ENCODE peak calls at places on chromosomes 12 and 14, in five cellular contexts. One of them, this sample, is unnamed.

GRCh38 chr14:105312973-105313372 is 1.6 kb upstream of the PACS2 start:
- DNase-seq in CD8-positive, alpha-beta T cell: no peak
- DNase-seq in astrocyte: no peak
- DNase-seq in ovary: no peak
- DNase-seq in neural progenitor cell: no peak
- DNase-seq in this sample: no peak

GRCh38 chr12:131851741-131852550 is 23.8 kb downstream of the MMP17 start:
- DNase-seq in ovary: no peak
- DNase-seq in CD8-positive, alpha-beta T cell: no peak
- DNase-seq in neural progenitor cell: no peak
- DNase-seq in astrocyte: no peak
- DNase-seq in this sample: no peak

GRCh38 chr14:76346391-76347160 is 29.4 kb upstream of the ESRRB start:
- DNase-seq in ovary: no peak
- DNase-seq in neural progenitor cell: no peak
- DNase-seq in CD8-positive, alpha-beta T cell: no peak
- DNase-seq in astrocyte: no peak
- DNase-seq in this sample: no peak

GRCh38 chr12:132554857-132555630 is 55.3 kb downstream of the LRCOL1 start:
- DNase-seq in neural progenitor cell: peak; percentile 44
- DNase-seq in ovary: no peak
- DNase-seq in CD8-positive, alpha-beta T cell: no peak
- DNase-seq in astrocyte: no peak
- DNase-seq in this sample: peak; percentile 29

GRCh38 chr14:95508377-95508776 is 8.1 kb downstream of the SYNE3 start:
- DNase-seq in neural progenitor cell: no peak
- DNase-seq in astrocyte: no peak
- DNase-seq in ovary: no peak
- DNase-seq in CD8-positive, alpha-beta T cell: no peak
- DNase-seq in this sample: no peak

GRCh38 chr12:124109760-124110159 is 136.7 kb downstream of the ZNF664 start:
- DNase-seq in neural progenitor cell: peak; percentile 43
- DNase-seq in astrocyte: no peak
- DNase-seq in ovary: no peak
- DNase-seq in CD8-positive, alpha-beta T cell: no peak
- DNase-seq in this sample: no peak

GRCh38 chr12:132263061-132263360 is 66.4 kb downstream of the GALNT9 start:
- DNase-seq in ovary: no peak
- DNase-seq in astrocyte: no peak
- DNase-seq in CD8-positive, alpha-beta T cell: no peak
- DNase-seq in neural progenitor cell: no peak
- DNase-seq in this sample: no peak

GRCh38 chr12:62346817-62347216 is 86.6 kb downstream of the USP15 start:
- DNase-seq in CD8-positive, alpha-beta T cell: no peak
- DNase-seq in ovary: no peak
- DNase-seq in neural progenitor cell: no peak
- DNase-seq in astrocyte: no peak
- DNase-seq in this sample: no peak

GRCh38 chr14:69766984-69767368 is at the start of gene SRSF5:
- DNase-seq in ovary: peak; percentile 96
- DNase-seq in CD8-positive, alpha-beta T cell: peak; percentile 86
- DNase-seq in neural progenitor cell: peak; percentile 96
- DNase-seq in astrocyte: peak; percentile 94
- DNase-seq in this sample: peak; percentile 94

GRCh38 chr14:68633131-68633991 is 159.5 kb downstream of the ZFP36L1 start:
- DNase-seq in astrocyte: no peak
- DNase-seq in neural progenitor cell: no peak
- DNase-seq in CD8-positive, alpha-beta T cell: no peak
- DNase-seq in ovary: no peak
- DNase-seq in this sample: no peak

GRCh38 chr14:91971188-91971778 is 23.8 kb upstream of the FBLN5 start:
- DNase-seq in astrocyte: no peak
- DNase-seq in ovary: no peak
- DNase-seq in neural progenitor cell: no peak
- DNase-seq in CD8-positive, alpha-beta T cell: no peak
- DNase-seq in this sample: no peak

GRCh38 chr12:119363490-119363889 is 29.0 kb downstream of the CCDC60 start:
- DNase-seq in astrocyte: no peak
- DNase-seq in neural progenitor cell: peak; percentile 24
- DNase-seq in CD8-positive, alpha-beta T cell: no peak
- DNase-seq in ovary: no peak
- DNase-seq in this sample: no peak

GRCh38 chr12:1922075-1922709 is 3.7 kb upstream of the CACNA2D4 start:
- DNase-seq in neural progenitor cell: no peak
- DNase-seq in CD8-positive, alpha-beta T cell: no peak
- DNase-seq in ovary: no peak
- DNase-seq in astrocyte: no peak
- DNase-seq in this sample: no peak

GRCh38 chr12:30437044-30437443 is 258.6 kb downstream of the IPO8 start:
- DNase-seq in CD8-positive, alpha-beta T cell: no peak
- DNase-seq in ovary: no peak
- DNase-seq in neural progenitor cell: no peak
- DNase-seq in astrocyte: no peak
- DNase-seq in this sample: no peak

GRCh38 chr14:63282997-63283396 is 35.7 kb downstream of the GPHB5 start:
- DNase-seq in astrocyte: no peak
- DNase-seq in neural progenitor cell: no peak
- DNase-seq in CD8-positive, alpha-beta T cell: no peak
- DNase-seq in ovary: no peak
- DNase-seq in this sample: no peak

GRCh38 chr12:53828598-53828997 is 76.8 kb upstream of the CISTR start:
- DNase-seq in CD8-positive, alpha-beta T cell: no peak
- DNase-seq in astrocyte: no peak
- DNase-seq in neural progenitor cell: no peak
- DNase-seq in ovary: no peak
- DNase-seq in this sample: no peak

GRCh38 chr12:24562761-24563392 is 386.0 kb downstream of the BCAT1 start:
- DNase-seq in ovary: peak; percentile 74
- DNase-seq in neural progenitor cell: peak; percentile 72
- DNase-seq in astrocyte: peak; percentile 45
- DNase-seq in CD8-positive, alpha-beta T cell: no peak
- DNase-seq in this sample: no peak
- H3K27me3 ChIP-seq in ovary: no peaks in the 10 kb centered on the region
- H3K27me3 ChIP-seq in neural progenitor cell: peaks cover 35% of the 10 kb centered on the region
- H3K27me3 ChIP-seq in astrocyte: no peaks in the 10 kb centered on the region
- H3K27me3 ChIP-seq in CD8-positive, alpha-beta T cell: peaks cover 7% of the 10 kb centered on the region
- H3K27me3 ChIP-seq in this sample: peaks cover 17% of the 10 kb centered on the region

DNA sequence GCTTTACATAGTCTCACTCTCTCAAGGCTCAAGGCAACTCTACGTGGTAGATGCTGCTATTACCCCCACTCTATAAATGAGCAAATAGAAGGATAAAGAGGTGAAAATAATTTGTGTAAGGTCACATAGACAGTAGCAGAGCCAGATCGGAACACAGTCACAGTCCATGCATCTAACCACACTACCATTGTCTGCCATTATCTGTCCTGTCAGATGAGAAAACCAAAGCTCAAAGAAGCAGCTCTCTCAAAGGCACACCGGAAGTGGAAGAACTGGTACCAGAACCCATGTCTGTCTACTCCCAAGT is 134.4 kb upstream of the NUDT4 start:
- DNase-seq in astrocyte: no peak
- DNase-seq in neural progenitor cell: no peak
- DNase-seq in ovary: no peak
- DNase-seq in CD8-positive, alpha-beta T cell: no peak
- DNase-seq in this sample: no peak
- H3K27ac ChIP-seq in astrocyte: no peak overlapping the region
- H3K27ac ChIP-seq in neural progenitor cell: no peak overlapping the region
- H3K27ac ChIP-seq in ovary: no peak overlapping the region
- H3K27ac ChIP-seq in CD8-positive, alpha-beta T cell: no peak overlapping the region
- H3K27ac ChIP-seq in this sample: no peak overlapping the region

GRCh38 chr12:108837239-108837638 is 20.1 kb downstream of the SSH1 start:
- DNase-seq in neural progenitor cell: no peak
- DNase-seq in CD8-positive, alpha-beta T cell: no peak
- DNase-seq in ovary: no peak
- DNase-seq in astrocyte: peak; percentile 35
- DNase-seq in this sample: no peak
- H3K4me1 ChIP-seq in neural progenitor cell: peaks cover 21% of the 10 kb centered on the region
- H3K4me1 ChIP-seq in CD8-positive, alpha-beta T cell: peaks cover 27% of the 10 kb centered on the region
- H3K4me1 ChIP-seq in ovary: peaks cover 31% of the 10 kb centered on the region
- H3K4me1 ChIP-seq in astrocyte: peaks cover 83% of the 10 kb centered on the region
- H3K4me1 ChIP-seq in this sample: peaks cover 31% of the 10 kb centered on the region

DNA sequence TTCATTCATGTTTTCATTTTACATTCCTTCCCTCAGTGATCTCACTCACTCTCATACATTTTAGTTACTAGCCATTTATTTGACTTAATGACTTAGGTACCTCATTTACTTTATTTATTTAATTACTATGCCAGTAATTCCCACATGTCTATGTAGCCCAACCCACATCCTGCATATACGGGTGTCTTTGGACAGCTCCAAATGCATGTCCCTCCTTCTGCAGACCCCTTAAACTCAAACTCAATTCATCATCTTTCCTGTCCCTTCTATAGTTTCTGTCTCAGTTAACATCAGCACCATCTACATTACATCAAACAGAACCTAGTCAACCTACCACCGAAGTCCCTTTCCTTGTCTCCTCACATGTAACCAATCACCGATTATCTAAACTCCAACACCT is 2.8 kb downstream of the CLEC1A start:
- DNase-seq in astrocyte: no peak
- DNase-seq in CD8-positive, alpha-beta T cell: no peak
- DNase-seq in ovary: no peak
- DNase-seq in neural progenitor cell: no peak
- DNase-seq in this sample: no peak
- H3K27me3 ChIP-seq in astrocyte: no peaks in the 10 kb centered on the region
- H3K27me3 ChIP-seq in CD8-positive, alpha-beta T cell: no peaks in the 10 kb centered on the region
- H3K27me3 ChIP-seq in ovary: no peaks in the 10 kb centered on the region
- H3K27me3 ChIP-seq in neural progenitor cell: no peaks in the 10 kb centered on the region
- H3K27me3 ChIP-seq in this sample: no peaks in the 10 kb centered on the region

DNA sequence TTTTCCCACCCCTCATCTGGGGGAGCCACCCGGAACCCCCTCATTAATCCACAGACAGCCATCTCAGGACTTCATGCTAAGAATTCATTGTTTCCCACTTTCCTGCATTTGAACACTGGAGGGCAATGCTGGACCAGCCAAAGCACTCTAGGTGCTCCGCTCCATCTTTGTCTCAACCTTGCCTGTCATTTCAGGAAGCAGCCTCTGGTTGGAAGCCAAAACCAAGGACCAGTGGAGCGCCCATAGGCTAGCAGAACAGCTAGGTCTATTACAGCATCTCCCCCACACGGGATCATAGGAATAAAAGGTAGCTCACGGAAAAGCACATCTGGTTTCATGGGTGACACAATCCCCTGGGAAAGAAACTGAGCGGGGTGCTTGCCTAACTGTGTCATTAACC is 197.1 kb downstream of the DAD1 start:
- DNase-seq in astrocyte: peak; percentile 59
- DNase-seq in CD8-positive, alpha-beta T cell: no peak
- DNase-seq in neural progenitor cell: peak; percentile 85
- DNase-seq in ovary: peak; percentile 32
- DNase-seq in this sample: no peak
- H3K27ac ChIP-seq in astrocyte: no peak overlapping the region
- H3K27ac ChIP-seq in CD8-positive, alpha-beta T cell: no peak overlapping the region
- H3K27ac ChIP-seq in neural progenitor cell: no peak overlapping the region
- H3K27ac ChIP-seq in ovary: no peak overlapping the region
- H3K27ac ChIP-seq in this sample: no peak overlapping the region

DNA sequence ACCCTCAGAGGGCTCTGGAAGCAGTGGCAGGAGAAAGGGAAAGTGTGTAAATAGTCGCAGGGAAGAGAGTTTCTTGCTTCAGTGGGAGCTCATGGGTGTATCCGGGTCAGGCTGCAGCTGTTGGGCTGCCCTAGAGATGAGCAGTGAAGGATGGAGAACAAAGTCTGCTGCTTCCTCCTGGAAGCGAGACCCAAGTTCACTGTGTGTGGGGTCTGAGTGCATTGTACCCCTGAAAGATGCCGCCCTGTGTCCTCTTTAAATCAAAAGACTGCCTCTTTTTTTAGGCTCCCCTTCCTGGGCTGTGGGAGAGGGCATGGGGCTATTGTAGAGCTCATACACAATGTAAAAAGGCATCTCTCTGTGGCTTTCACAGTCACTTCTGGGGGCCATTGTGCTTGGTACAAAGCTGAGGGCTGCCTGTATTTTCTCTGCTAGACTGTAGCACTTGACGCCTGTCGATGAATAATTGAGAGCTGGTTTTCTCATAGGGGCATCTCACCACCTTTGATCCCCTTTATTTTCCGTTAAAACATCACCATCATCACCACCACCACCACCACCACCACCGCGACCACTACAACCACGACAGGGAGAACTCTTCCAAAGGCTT is 16.7 kb downstream of the CHST11 start:
- DNase-seq in neural progenitor cell: peak; percentile 55
- DNase-seq in ovary: no peak
- DNase-seq in astrocyte: no peak
- DNase-seq in CD8-positive, alpha-beta T cell: no peak
- DNase-seq in this sample: no peak
- H3K4me1 ChIP-seq in neural progenitor cell: peaks cover 25% of the 10 kb centered on the region
- H3K4me1 ChIP-seq in ovary: no peaks in the 10 kb centered on the region
- H3K4me1 ChIP-seq in astrocyte: peaks cover 7% of the 10 kb centered on the region
- H3K4me1 ChIP-seq in CD8-positive, alpha-beta T cell: peaks cover 65% of the 10 kb centered on the region
- H3K4me1 ChIP-seq in this sample: peaks cover 88% of the 10 kb centered on the region

GRCh38 chr12:21672151-21672550 is 14.5 kb upstream of the LDHB start:
- DNase-seq in astrocyte: no peak
- DNase-seq in ovary: no peak
- DNase-seq in CD8-positive, alpha-beta T cell: no peak
- DNase-seq in neural progenitor cell: no peak
- DNase-seq in this sample: no peak
- H3K27me3 ChIP-seq in astrocyte: peaks cover 7% of the 10 kb centered on the region
- H3K27me3 ChIP-seq in ovary: no peaks in the 10 kb centered on the region
- H3K27me3 ChIP-seq in CD8-positive, alpha-beta T cell: no peaks in the 10 kb centered on the region
- H3K27me3 ChIP-seq in neural progenitor cell: no peaks in the 10 kb centered on the region
- H3K27me3 ChIP-seq in this sample: no peaks in the 10 kb centered on the region

GRCh38 chr12:7039403-7039802 is 21.1 kb upstream of the C1S start:
- DNase-seq in CD8-positive, alpha-beta T cell: no peak
- DNase-seq in astrocyte: no peak
- DNase-seq in neural progenitor cell: no peak
- DNase-seq in ovary: no peak
- DNase-seq in this sample: no peak
- H3K27ac ChIP-seq in CD8-positive, alpha-beta T cell: no peak overlapping the region
- H3K27ac ChIP-seq in astrocyte: no peak overlapping the region
- H3K27ac ChIP-seq in neural progenitor cell: no peak overlapping the region
- H3K27ac ChIP-seq in ovary: no peak overlapping the region
- H3K27ac ChIP-seq in this sample: no peak overlapping the region

DNA sequence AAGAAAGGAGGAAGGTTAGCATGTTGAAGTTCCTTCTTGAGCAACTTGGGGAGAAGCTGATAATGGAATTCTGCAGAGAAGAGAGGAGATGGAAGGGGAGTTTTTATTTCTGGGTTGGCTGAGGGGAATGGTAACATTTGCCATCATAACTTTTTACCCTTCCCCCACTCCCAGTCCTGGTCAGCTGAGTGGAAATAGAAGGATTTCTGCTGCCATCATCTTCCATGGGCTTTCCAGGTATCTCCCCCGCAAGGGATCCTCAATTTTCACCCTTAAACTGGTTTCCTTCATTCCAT is 1.3 kb downstream of the DTX3 start:
- DNase-seq in CD8-positive, alpha-beta T cell: no peak
- DNase-seq in astrocyte: no peak
- DNase-seq in neural progenitor cell: no peak
- DNase-seq in ovary: no peak
- DNase-seq in this sample: no peak
- H3K4me1 ChIP-seq in CD8-positive, alpha-beta T cell: peaks cover 42% of the 10 kb centered on the region
- H3K4me1 ChIP-seq in astrocyte: peaks cover 20% of the 10 kb centered on the region
- H3K4me1 ChIP-seq in neural progenitor cell: peaks cover 29% of the 10 kb centered on the region
- H3K4me1 ChIP-seq in ovary: peaks cover 3% of the 10 kb centered on the region
- H3K4me1 ChIP-seq in this sample: peaks cover 37% of the 10 kb centered on the region

This sample was measured in CD4-positive, alpha-beta memory T cell.